ENCODE peak calls at places on chromosomes 6 and 20, in six cellular contexts. E is hippocampal formation; V is skeletal muscle cell; C is NCI-H460; X is fibroblast of lung; G is activated T-helper 1 cell treated with anti-CD3 and anti-CD28 coated beads, Interleukin-2, amount 50 U/mL, for 16 hours. J is an unnamed sample.

GRCh38 chr6:111796310-111796918 is 76.8 kb downstream of the FYN start:
- DNase-seq in C (no peak), V (no peak), G (no peak), E (no peak), X (no peak), J (no peak)

GRCh38 chr20:19757487-19757972 is 528 bp upstream of the RIN2 start:
- DNase-seq in V (no peak), G (no peak), X (peak), C (peak), E (no peak), J (no peak)

GRCh38 chr6:45156075-45156474 is 172.1 kb upstream of the RUNX2 start:
- DNase-seq in X (peak), V (no peak), C (no peak), G (no peak), E (no peak), J (no peak)

GRCh38 chr6:119174879-119175817 is 96.7 kb upstream of the FAM184A start:
- DNase-seq in V (no peak), C (no peak), X (peak), G (no peak), E (no peak), J (no peak)

GRCh38 chr6:14530385-14530784 is 412.8 kb downstream of the CD83 start:
- DNase-seq in V (no peak), G (no peak), X (no peak), C (no peak), E (no peak), J (no peak)

GRCh38 chr6:156617376-156617775 is 159.8 kb upstream of the ARID1B start:
- DNase-seq in C (no peak), X (peak), V (no peak), E (no peak), G (no peak), J (peak)

GRCh38 chr6:34676140-34676539 is 20.4 kb downstream of the ILRUN start:
- DNase-seq in C (no peak), X (no peak), G (no peak), E (no peak), V (no peak), J (no peak)

GRCh38 chr6:44254957-44255808 is 2.1 kb downstream of the SLC35B2 start:
- DNase-seq in C (no peak), E (no peak), V (no peak), G (no peak), X (peak), J (no peak)

GRCh38 chr20:15673206-15673605 is 900.0 kb downstream of the KIF16B start:
- DNase-seq in V (peak), G (no peak), X (peak), E (no peak), C (no peak), J (no peak)

GRCh38 chr20:33653900-33654596 is 8.1 kb upstream of the C20orf144 start:
- DNase-seq in C (no peak), V (no peak), X (no peak), G (no peak), E (no peak), J (peak)

GRCh38 chr6:82869493-82869892 is 196.1 kb downstream of the UBE3D start:
- DNase-seq in C (no peak), G (no peak), V (no peak), X (no peak), E (no peak), J (no peak)

GRCh38 chr6:18207949-18208348 is 52.7 kb downstream of the KDM1B start:
- DNase-seq in X (no peak), V (no peak), E (no peak), C (no peak), G (no peak), J (no peak)

GRCh38 chr6:98525860-98526259 is 308.5 kb upstream of the POU3F2 start:
- DNase-seq in E (no peak), G (no peak), V (no peak), X (no peak), C (no peak), J (no peak)

GRCh38 chr20:60921021-60921622 is 330.9 kb upstream of the CDH4 start:
- DNase-seq in X (peak), E (no peak), V (no peak), C (peak), G (no peak), J (no peak)

GRCh38 chr6:106287215-106287614 is 38.3 kb downstream of the ATG5 start:
- DNase-seq in V (no peak), G (no peak), X (peak), E (no peak), C (no peak), J (peak)

GRCh38 chr20:62413025-62413580 is 6.0 kb upstream of the CABLES2 start:
- DNase-seq in E (no peak), X (no peak), V (no peak), C (no peak), G (no peak), J (no peak)

GRCh38 chr6:130676077-130676772 is 151.0 kb upstream of the SMLR1 start:
- DNase-seq in C (no peak), E (no peak), V (no peak), X (no peak), G (no peak), J (no peak)